ENCODE peak calls at places on chromosomes 6 and 20, in five cellular contexts. Q, N, H, P and X are unnamed samples.

GRCh38 chr20:57310821-57311514 is 18.6 kb upstream of the SPO11 start:
- DNase-seq in Q (no peak), N (no peak), H (no peak), P (no peak), X (no peak)

GRCh38 chr6:87066449-87067288 is 28.2 kb downstream of the CGA start:
- DNase-seq in Q (peak), N (peak), H (peak), P (no peak), X (peak)

GRCh38 chr6:84764332-84765049 is at the start of gene TBX18:
- DNase-seq in Q (no peak), N (peak), H (peak), P (peak), X (peak)

GRCh38 chr6:90157441-90157840 is 139.2 kb downstream of the BACH2 start:
- DNase-seq in Q (no peak), N (no peak), H (no peak), P (no peak), X (no peak)

GRCh38 chr6:17879224-17879623 is 108.2 kb downstream of the KIF13A start:
- DNase-seq in Q (no peak), N (no peak), H (no peak), P (no peak), X (no peak)

GRCh38 chr6:74068945-74069570 is 373.1 kb downstream of the CD109 start:
- DNase-seq in Q (no peak), N (no peak), H (no peak), P (no peak), X (no peak)

GRCh38 chr6:74137910-74138309 is 441.9 kb downstream of the CD109 start:
- DNase-seq in Q (no peak), N (no peak), H (no peak), P (no peak), X (peak)

GRCh38 chr6:139588734-139589418 is 214.4 kb upstream of the CITED2 start:
- DNase-seq in Q (no peak), N (no peak), H (no peak), P (no peak), X (peak)

GRCh38 chr6:122153530-122153929 is 245.9 kb upstream of the HSF2 start:
- DNase-seq in Q (no peak), N (no peak), H (no peak), P (peak), X (no peak)

GRCh38 chr6:44228031-44228430 is 4.6 kb downstream of the SLC29A1 start:
- DNase-seq in Q (no peak), N (no peak), H (no peak), P (no peak), X (no peak)

GRCh38 chr6:156942266-156942665 is 165.1 kb downstream of the ARID1B start:
- DNase-seq in Q (no peak), N (no peak), H (no peak), P (peak), X (no peak)

GRCh38 chr6:147390909-147391536 is 117.5 kb upstream of the SAMD5 start:
- DNase-seq in Q (no peak), N (peak), H (no peak), P (no peak), X (peak)

GRCh38 chr6:83270971-83271714 is 78.0 kb downstream of the RWDD2A start:
- DNase-seq in Q (no peak), N (no peak), H (no peak), P (no peak), X (no peak)

GRCh38 chr6:106745824-106746610 is 116.6 kb downstream of the QRSL1 start:
- DNase-seq in Q (no peak), N (peak), H (no peak), P (no peak), X (peak)

GRCh38 chr6:111573118-111573883 is 32.4 kb downstream of the TRAF3IP2 start:
- DNase-seq in Q (no peak), N (no peak), H (no peak), P (no peak), X (no peak)

GRCh38 chr20:23126281-23127061 is 40.3 kb upstream of the CD93 start:
- DNase-seq in Q (no peak), N (no peak), H (no peak), P (no peak), X (no peak)

GRCh38 chr6:107491791-107492674 is 2.1 kb downstream of the SOBP start:
- DNase-seq in Q (no peak), N (no peak), H (no peak), P (no peak), X (peak)

GRCh38 chr6:124441430-124441829 is 520.8 kb upstream of the RNF217 start:
- DNase-seq in Q (no peak), N (no peak), H (no peak), P (no peak), X (no peak)

GRCh38 chr6:67175091-67175490 is 1460.0 kb upstream of the ADGRB3 start:
- DNase-seq in Q (no peak), N (no peak), H (no peak), P (no peak), X (no peak)

GRCh38 chr6:34709386-34709785 is 12.8 kb upstream of the ILRUN start:
- DNase-seq in Q (no peak), N (no peak), H (no peak), P (no peak), X (no peak)

GRCh38 chr20:32945710-32946221 is 58.5 kb downstream of the SUN5 start:
- DNase-seq in Q (no peak), N (peak), H (no peak), P (no peak), X (peak)

GRCh38 chr6:88013015-88013414 is 34.6 kb upstream of the SPACA1 start:
- DNase-seq in Q (no peak), N (no peak), H (no peak), P (no peak), X (no peak)

GRCh38 chr6:84461461-84461860 is 234.0 kb upstream of the CEP162 start:
- DNase-seq in Q (no peak), N (no peak), H (no peak), P (no peak), X (no peak)

GRCh38 chr6:32047855-32048766 is 9.9 kb downstream of the CYP21A2 start:
- DNase-seq in Q (no peak), N (peak), H (peak), P (peak), X (peak)

GRCh38 chr6:16974387-16974673 is 127.5 kb upstream of the STMND1 start:
- DNase-seq in Q (no peak), N (no peak), H (no peak), P (no peak), X (no peak)

GRCh38 chr6:43432009-43432945 is 4.9 kb downstream of the ABCC10 start:
- DNase-seq in Q (no peak), N (no peak), H (no peak), P (no peak), X (no peak)

GRCh38 chr20:63191400-63191799 is 24.5 kb downstream of the YTHDF1 start:
- DNase-seq in Q (no peak), N (no peak), H (no peak), P (no peak), X (no peak)

GRCh38 chr6:108116781-108117426 is 42.4 kb upstream of the OSTM1 start:
- DNase-seq in Q (no peak), N (no peak), H (no peak), P (no peak), X (no peak)

GRCh38 chr6:2026133-2026532 is 219.3 kb downstream of the GMDS start:
- DNase-seq in Q (no peak), N (no peak), H (no peak), P (no peak), X (no peak)

GRCh38 chr6:2016040-2016439 is 229.4 kb downstream of the GMDS start:
- DNase-seq in Q (no peak), N (no peak), H (no peak), P (no peak), X (no peak)

GRCh38 chr6:2020909-2021308 is 224.5 kb downstream of the GMDS start:
- DNase-seq in Q (no peak), N (no peak), H (no peak), P (no peak), X (no peak)

GRCh38 chr6:2019051-2019450 is 226.4 kb downstream of the GMDS start:
- DNase-seq in Q (no peak), N (no peak), H (no peak), P (no peak), X (no peak)

GRCh38 chr6:2021713-2022125 is 223.7 kb downstream of the GMDS start:
- DNase-seq in Q (no peak), N (no peak), H (no peak), P (no peak), X (no peak)
- TF ChIP-seq EP300 in Q (no peak), N (no peak), H (no peak), P (no peak), X (no peak)

DNA sequence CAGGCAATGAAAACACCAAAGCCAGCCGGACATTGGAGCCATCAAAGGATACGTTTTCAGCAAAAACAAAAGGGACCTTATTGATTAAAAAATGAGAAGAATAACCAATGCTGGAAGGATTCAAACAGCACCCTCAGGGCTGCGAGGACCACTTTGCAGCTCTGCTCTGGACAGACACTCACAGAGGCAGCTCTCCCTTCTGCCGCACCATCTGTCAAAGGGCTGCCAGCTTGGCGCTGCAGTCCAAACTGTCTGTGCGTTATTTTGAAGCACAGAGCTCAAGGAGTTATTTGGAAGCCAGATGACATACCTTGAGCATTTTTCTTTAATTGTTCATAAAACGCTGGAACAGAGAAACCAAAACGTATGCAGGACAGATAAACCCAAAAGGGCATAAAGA is 85.2 kb downstream of the KIF16B start:
- DNase-seq in Q (no peak), N (no peak), H (no peak), P (no peak), X (no peak)
- TF ChIP-seq KDM1A in Q (no peak), N (no peak), H (no peak), P (no peak), X (no peak)

GRCh38 chr6:4466260-4466659 is 309.9 kb upstream of the CDYL start:
- DNase-seq in Q (no peak), N (no peak), H (no peak), P (no peak), X (no peak)
- TF ChIP-seq EP300 in Q (no peak), N (no peak), H (no peak), P (no peak), X (no peak)

GRCh38 chr20:61590236-61590635 is 338.2 kb downstream of the CDH4 start:
- DNase-seq in Q (no peak), N (no peak), H (no peak), P (no peak), X (no peak)
- TF ChIP-seq KDM1A in Q (no peak), N (no peak), H (no peak), P (no peak), X (no peak)

GRCh38 chr20:43590392-43591303 is at the start of gene IFT52:
- DNase-seq in Q (peak), N (peak), H (peak), P (peak), X (peak)
- TF ChIP-seq EP300 in Q (no peak), N (no peak), H (no peak), P (peak), X (peak)

DNA sequence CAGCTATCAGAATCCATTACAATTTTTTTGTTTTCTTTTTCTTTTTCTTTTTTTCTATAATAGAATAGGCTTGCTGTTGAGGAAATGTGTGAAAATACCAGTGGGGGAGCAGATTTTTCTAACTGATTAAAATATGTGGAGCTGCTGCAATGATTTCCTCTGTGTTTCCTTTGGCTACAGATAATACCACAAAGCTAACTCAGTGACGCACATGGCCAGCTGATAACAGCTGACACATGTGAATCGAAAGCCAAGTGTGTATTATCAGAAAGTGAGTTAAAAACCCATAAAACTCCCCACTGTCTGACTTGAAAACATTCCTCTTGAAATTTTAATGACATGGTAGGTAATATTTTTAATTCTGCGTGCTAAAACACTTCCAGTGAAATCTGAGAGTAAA is 70.8 kb upstream of the AHI1 start:
- DNase-seq in Q (peak), N (no peak), H (no peak), P (no peak), X (no peak)
- TF ChIP-seq KDM1A in Q (no peak), N (no peak), H (peak), P (no peak), X (no peak)

GRCh38 chr6:26224940-26225847 is 138.0 kb downstream of the HFE start:
- DNase-seq in Q (no peak), N (no peak), H (no peak), P (no peak), X (no peak)
- TF ChIP-seq EP300 in Q (no peak), N (no peak), H (no peak), P (peak), X (no peak)